ENCODE peak calls at places on chromosome 11, in six cellular contexts. One of them, this sample, is unnamed. For H3K27me3, the result is how much of the 10 kb centered on the place peaks cover.

GRCh38 chr11:131470526-131470925 is 100.1 kb downstream of the NTM start:
- DNase-seq in transverse colon: no peak
- DNase-seq in mesendoderm: peak
- DNase-seq in heart right ventricle: no peak
- DNase-seq in tibial artery: no peak
- DNase-seq in tibial nerve: no peak
- DNase-seq in this sample: no peak

GRCh38 chr11:19380375-19380774 is 139.6 kb upstream of the E2F8 start:
- DNase-seq in transverse colon: no peak
- DNase-seq in mesendoderm: peak
- DNase-seq in heart right ventricle: no peak
- DNase-seq in tibial artery: no peak
- DNase-seq in tibial nerve: no peak
- DNase-seq in this sample: no peak

GRCh38 chr11:125053167-125053566 is 9.9 kb upstream of the SLC37A2 start:
- DNase-seq in transverse colon: no peak
- DNase-seq in mesendoderm: no peak
- DNase-seq in heart right ventricle: no peak
- DNase-seq in tibial artery: no peak
- DNase-seq in tibial nerve: no peak
- DNase-seq in this sample: no peak

GRCh38 chr11:77142091-77142975 is 14.3 kb downstream of the MYO7A start:
- DNase-seq in transverse colon: no peak
- DNase-seq in mesendoderm: no peak
- DNase-seq in heart right ventricle: no peak
- DNase-seq in tibial artery: no peak
- DNase-seq in tibial nerve: no peak
- DNase-seq in this sample: no peak

GRCh38 chr11:61778357-61778886 is 14.0 kb downstream of the TMEM258 start:
- DNase-seq in transverse colon: no peak
- DNase-seq in mesendoderm: no peak
- DNase-seq in heart right ventricle: no peak
- DNase-seq in tibial artery: no peak
- DNase-seq in tibial nerve: no peak
- DNase-seq in this sample: no peak

GRCh38 chr11:111835665-111836064 is 35.7 kb downstream of the ALG9 start:
- DNase-seq in transverse colon: no peak
- DNase-seq in mesendoderm: no peak
- DNase-seq in heart right ventricle: no peak
- DNase-seq in tibial artery: no peak
- DNase-seq in tibial nerve: no peak
- DNase-seq in this sample: no peak

GRCh38 chr11:114847599-114847998 is 169.3 kb downstream of the NXPE2 start:
- DNase-seq in transverse colon: no peak
- DNase-seq in mesendoderm: peak
- DNase-seq in heart right ventricle: no peak
- DNase-seq in tibial artery: no peak
- DNase-seq in tibial nerve: no peak
- DNase-seq in this sample: no peak

GRCh38 chr11:85806876-85807275 is 4.1 kb downstream of the SYTL2 start:
- DNase-seq in transverse colon: no peak
- DNase-seq in mesendoderm: no peak
- DNase-seq in heart right ventricle: no peak
- DNase-seq in tibial artery: no peak
- DNase-seq in tibial nerve: no peak
- DNase-seq in this sample: no peak

GRCh38 chr11:9577551-9577950 is 4.1 kb downstream of the WEE1 start:
- DNase-seq in transverse colon: no peak
- DNase-seq in mesendoderm: no peak
- DNase-seq in heart right ventricle: no peak
- DNase-seq in tibial artery: no peak
- DNase-seq in tibial nerve: no peak
- DNase-seq in this sample: no peak

GRCh38 chr11:1866776-1867175 is 13.9 kb downstream of the LSP1 start:
- DNase-seq in transverse colon: no peak
- DNase-seq in mesendoderm: no peak
- DNase-seq in heart right ventricle: no peak
- DNase-seq in tibial artery: no peak
- DNase-seq in tibial nerve: no peak
- DNase-seq in this sample: no peak
- H3K27me3 ChIP-seq in transverse colon: under half
- H3K27me3 ChIP-seq in mesendoderm: under half
- H3K27me3 ChIP-seq in heart right ventricle: under half
- H3K27me3 ChIP-seq in tibial artery: under half
- H3K27me3 ChIP-seq in tibial nerve: under half
- H3K27me3 ChIP-seq in this sample: under half

DNA sequence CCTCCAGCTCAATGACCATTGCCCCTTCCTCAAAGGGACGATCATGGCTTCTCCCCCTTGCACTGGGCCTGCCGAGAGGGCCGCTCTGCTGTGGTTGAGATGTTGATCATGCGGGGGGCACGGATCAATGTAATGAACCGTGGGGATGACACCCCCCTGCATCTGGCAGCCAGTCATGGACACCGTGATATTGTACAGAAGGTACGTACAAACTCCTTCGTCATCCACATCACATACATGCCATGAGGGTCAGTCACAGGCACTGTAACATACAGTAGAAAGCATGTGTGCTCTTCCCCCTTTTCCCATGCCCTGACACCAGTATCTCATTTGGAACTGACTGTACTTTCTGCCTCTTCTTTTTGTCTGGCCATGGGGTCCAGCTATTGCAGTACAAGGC is 4.0 kb downstream of the TAF10 start:
- DNase-seq in transverse colon: no peak
- DNase-seq in mesendoderm: no peak
- DNase-seq in heart right ventricle: peak
- DNase-seq in tibial artery: no peak
- DNase-seq in tibial nerve: no peak
- DNase-seq in this sample: no peak
- H3K27me3 ChIP-seq in transverse colon: under half
- H3K27me3 ChIP-seq in mesendoderm: under half
- H3K27me3 ChIP-seq in heart right ventricle: under half
- H3K27me3 ChIP-seq in tibial artery: under half
- H3K27me3 ChIP-seq in tibial nerve: under half
- H3K27me3 ChIP-seq in this sample: under half

DNA sequence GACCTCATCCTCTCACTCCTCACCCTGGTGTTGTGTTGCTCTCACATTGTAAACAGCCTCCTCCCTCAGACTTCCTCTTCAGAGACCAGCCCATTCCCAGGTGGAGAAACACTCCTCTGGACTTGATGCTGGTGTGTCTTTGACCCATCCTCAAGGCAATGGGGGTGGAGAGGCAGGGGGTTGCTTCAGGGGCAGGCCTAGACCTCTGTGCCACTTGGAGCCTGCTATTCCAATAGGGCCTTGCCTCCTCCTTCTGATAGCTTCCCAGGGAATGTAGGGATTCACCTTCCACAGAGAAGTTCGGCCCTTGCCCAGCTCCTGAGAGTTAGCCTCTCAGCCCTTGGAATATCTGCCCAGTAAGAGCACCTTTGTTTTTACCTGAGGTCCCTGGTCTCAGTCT is 606.6 kb upstream of the CADM1 start:
- DNase-seq in transverse colon: no peak
- DNase-seq in mesendoderm: no peak
- DNase-seq in heart right ventricle: no peak
- DNase-seq in tibial artery: no peak
- DNase-seq in tibial nerve: no peak
- DNase-seq in this sample: peak
- H3K27me3 ChIP-seq in transverse colon: under half
- H3K27me3 ChIP-seq in mesendoderm: under half
- H3K27me3 ChIP-seq in heart right ventricle: under half
- H3K27me3 ChIP-seq in tibial artery: under half
- H3K27me3 ChIP-seq in tibial nerve: under half
- H3K27me3 ChIP-seq in this sample: under half

GRCh38 chr11:45041556-45041955 is 90.9 kb upstream of the TP53I11 start:
- DNase-seq in transverse colon: no peak
- DNase-seq in mesendoderm: no peak
- DNase-seq in heart right ventricle: no peak
- DNase-seq in tibial artery: no peak
- DNase-seq in tibial nerve: no peak
- DNase-seq in this sample: no peak
- H3K27me3 ChIP-seq in transverse colon: under half
- H3K27me3 ChIP-seq in mesendoderm: under half
- H3K27me3 ChIP-seq in heart right ventricle: under half
- H3K27me3 ChIP-seq in tibial artery: under half
- H3K27me3 ChIP-seq in tibial nerve: under half
- H3K27me3 ChIP-seq in this sample: under half

GRCh38 chr11:65578134-65578533 is 2.3 kb downstream of the EHBP1L1 start:
- DNase-seq in transverse colon: peak
- DNase-seq in mesendoderm: no peak
- DNase-seq in heart right ventricle: no peak
- DNase-seq in tibial artery: no peak
- DNase-seq in tibial nerve: no peak
- DNase-seq in this sample: no peak
- H3K27me3 ChIP-seq in transverse colon: under half
- H3K27me3 ChIP-seq in mesendoderm: under half
- H3K27me3 ChIP-seq in heart right ventricle: under half
- H3K27me3 ChIP-seq in tibial artery: under half
- H3K27me3 ChIP-seq in tibial nerve: under half
- H3K27me3 ChIP-seq in this sample: under half

GRCh38 chr11:5178046-5178837 is 22.2 kb downstream of the OR51V1 start:
- DNase-seq in transverse colon: no peak
- DNase-seq in mesendoderm: no peak
- DNase-seq in heart right ventricle: no peak
- DNase-seq in tibial artery: no peak
- DNase-seq in tibial nerve: no peak
- DNase-seq in this sample: no peak

GRCh38 chr11:5171856-5172255 is 17.3 kb upstream of the OR52A1 start:
- DNase-seq in transverse colon: no peak
- DNase-seq in mesendoderm: no peak
- DNase-seq in heart right ventricle: no peak
- DNase-seq in tibial artery: no peak
- DNase-seq in tibial nerve: no peak
- DNase-seq in this sample: no peak

GRCh38 chr11:5174934-5175333 is 20.4 kb upstream of the OR52A1 start:
- DNase-seq in transverse colon: no peak
- DNase-seq in mesendoderm: no peak
- DNase-seq in heart right ventricle: no peak
- DNase-seq in tibial artery: no peak
- DNase-seq in tibial nerve: no peak
- DNase-seq in this sample: no peak
- H3K27me3 ChIP-seq in transverse colon: under half
- H3K27me3 ChIP-seq in mesendoderm: under half
- H3K27me3 ChIP-seq in heart right ventricle: under half
- H3K27me3 ChIP-seq in tibial artery: under half
- H3K27me3 ChIP-seq in tibial nerve: under half
- H3K27me3 ChIP-seq in this sample: under half

DNA sequence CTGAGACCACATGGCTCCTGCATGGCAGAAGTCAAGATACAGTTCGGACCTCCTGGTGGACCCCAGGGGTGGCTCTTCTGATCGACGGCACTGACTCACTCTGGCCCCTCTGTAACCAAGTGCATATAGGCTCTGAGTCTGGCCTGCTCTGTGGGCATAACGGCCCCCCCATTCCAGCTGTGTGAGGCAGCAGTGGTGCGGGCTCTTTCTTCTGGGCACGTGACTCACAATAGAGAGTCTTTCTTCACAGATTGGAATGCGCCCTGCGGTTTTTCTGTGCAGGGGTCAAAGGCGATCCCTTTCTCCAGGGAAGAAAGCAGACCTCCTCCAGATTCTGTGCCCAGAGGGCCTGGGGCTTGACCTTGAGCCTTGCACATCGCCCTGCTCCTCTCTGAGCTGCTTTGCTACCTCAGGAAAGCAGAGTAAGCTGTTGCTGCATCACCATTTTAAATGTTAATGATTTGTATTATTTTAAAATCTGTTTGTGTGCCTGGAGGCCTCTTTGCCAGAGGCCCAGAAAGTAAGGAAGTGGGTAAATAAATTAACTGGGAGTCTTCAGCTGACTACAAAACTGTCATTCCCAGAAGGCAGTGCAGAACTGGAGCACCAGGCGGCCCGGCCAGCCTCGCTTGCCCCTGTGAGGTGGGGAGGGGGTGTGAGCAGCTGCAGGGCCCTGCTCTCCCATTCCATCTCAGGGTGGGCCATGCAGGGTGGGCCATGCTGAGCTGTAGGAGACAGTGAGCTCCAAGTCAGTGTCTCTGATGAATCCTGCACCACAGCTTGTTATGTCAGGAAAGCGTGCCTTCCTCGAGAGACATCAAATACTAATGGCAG is 199.0 kb downstream of the GRIK4 start:
- DNase-seq in transverse colon: peak
- DNase-seq in mesendoderm: peak
- DNase-seq in heart right ventricle: peak
- DNase-seq in tibial artery: peak
- DNase-seq in tibial nerve: peak
- DNase-seq in this sample: no peak
- H3K27me3 ChIP-seq in transverse colon: under half
- H3K27me3 ChIP-seq in mesendoderm: under half
- H3K27me3 ChIP-seq in heart right ventricle: under half
- H3K27me3 ChIP-seq in tibial artery: under half
- H3K27me3 ChIP-seq in tibial nerve: under half
- H3K27me3 ChIP-seq in this sample: under half

GRCh38 chr11:69705901-69706787 is 2.3 kb upstream of the FGF19 start:
- DNase-seq in transverse colon: no peak
- DNase-seq in mesendoderm: no peak
- DNase-seq in heart right ventricle: no peak
- DNase-seq in tibial artery: no peak
- DNase-seq in tibial nerve: no peak
- DNase-seq in this sample: no peak
- H3K27me3 ChIP-seq in transverse colon: half or more
- H3K27me3 ChIP-seq in mesendoderm: under half
- H3K27me3 ChIP-seq in heart right ventricle: half or more
- H3K27me3 ChIP-seq in tibial artery: half or more
- H3K27me3 ChIP-seq in tibial nerve: half or more
- H3K27me3 ChIP-seq in this sample: under half

GRCh38 chr11:70715636-70716035 is 317.3 kb downstream of the CTTN start:
- DNase-seq in transverse colon: no peak
- DNase-seq in mesendoderm: no peak
- DNase-seq in heart right ventricle: no peak
- DNase-seq in tibial artery: no peak
- DNase-seq in tibial nerve: no peak
- DNase-seq in this sample: no peak

GRCh38 chr11:70713988-70714665 is 315.8 kb downstream of the CTTN start:
- DNase-seq in transverse colon: no peak
- DNase-seq in mesendoderm: peak
- DNase-seq in heart right ventricle: no peak
- DNase-seq in tibial artery: no peak
- DNase-seq in tibial nerve: no peak
- DNase-seq in this sample: no peak

GRCh38 chr11:70716986-70717775 is 318.9 kb downstream of the CTTN start:
- DNase-seq in transverse colon: no peak
- DNase-seq in mesendoderm: no peak
- DNase-seq in heart right ventricle: no peak
- DNase-seq in tibial artery: no peak
- DNase-seq in tibial nerve: no peak
- DNase-seq in this sample: no peak

GRCh38 chr11:70713436-70713835 is 315.1 kb downstream of the CTTN start:
- DNase-seq in transverse colon: no peak
- DNase-seq in mesendoderm: no peak
- DNase-seq in heart right ventricle: no peak
- DNase-seq in tibial artery: no peak
- DNase-seq in tibial nerve: no peak
- DNase-seq in this sample: no peak

DNA sequence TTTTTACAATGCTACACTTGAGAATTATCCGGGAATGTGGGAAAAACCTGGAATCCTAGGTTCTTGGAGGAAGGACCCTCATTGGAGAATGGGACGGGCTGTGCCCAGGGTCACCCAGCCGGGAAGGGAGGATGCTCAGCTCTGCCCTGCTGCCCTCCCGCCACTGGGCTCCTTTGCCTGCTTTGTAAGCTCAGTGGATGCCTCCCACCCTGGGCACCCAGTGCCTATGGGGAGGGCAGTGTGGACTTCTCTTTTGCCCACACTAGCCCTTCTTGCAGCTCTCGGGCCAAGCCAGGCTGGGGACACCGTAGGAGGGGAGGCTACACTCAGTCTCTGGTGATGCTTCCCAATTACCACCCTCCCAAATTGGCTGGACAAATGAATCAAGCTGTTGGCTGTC is 316.8 kb downstream of the CTTN start:
- DNase-seq in transverse colon: no peak
- DNase-seq in mesendoderm: no peak
- DNase-seq in heart right ventricle: no peak
- DNase-seq in tibial artery: no peak
- DNase-seq in tibial nerve: no peak
- DNase-seq in this sample: no peak
- H3K27me3 ChIP-seq in transverse colon: under half
- H3K27me3 ChIP-seq in mesendoderm: under half
- H3K27me3 ChIP-seq in heart right ventricle: under half
- H3K27me3 ChIP-seq in tibial artery: half or more
- H3K27me3 ChIP-seq in tibial nerve: under half
- H3K27me3 ChIP-seq in this sample: under half